ENCODE peak calls at places on chromosomes 1 and 21, in nine cellular contexts. V is HS-27A; K is sciatic nerve; E is DMS53; X is T-helper 2 cell; U is stimulated activated CD8-positive, alpha-beta memory T cell treated with anti-CD3 and anti-CD28 coated beads, Interleukin-15, amount 100 ng/mL, for 48 hours; H is hepatocyte; T is prostate gland; F is cardiac fibroblast. N is an unnamed sample.

GRCh38 chr1:203652718-203653461 is 26.3 kb downstream of the ATP2B4 start:
- DNase-seq in X (no peak), F (peak; percentile 34), T (no peak), E (no peak), H (no peak), V (no peak), U (no peak), K (no peak), N (no peak)

GRCh38 chr1:95195046-95195445 is 39.0 kb upstream of the RWDD3 start:
- DNase-seq in U (no peak), T (no peak), E (no peak), K (no peak), V (no peak), F (no peak), X (no peak), H (no peak), N (no peak)

GRCh38 chr1:156898151-156898550 is 4.6 kb downstream of the PEAR1 start:
- DNase-seq in E (no peak), K (no peak), H (peak; percentile 47), V (peak; percentile 38), X (no peak), T (no peak), F (peak; percentile 88), U (no peak), N (no peak)

GRCh38 chr1:19429611-19430010 is 55.7 kb downstream of the CAPZB start:
- DNase-seq in U (no peak), X (no peak), V (no peak), E (no peak), T (no peak), F (no peak), H (no peak), K (no peak), N (no peak)

GRCh38 chr1:98732985-98733781 is 71.7 kb downstream of the SNX7 start:
- DNase-seq in X (no peak), H (peak; percentile 68), E (peak; percentile 92), K (no peak), T (no peak), U (no peak), V (no peak), F (no peak), N (no peak)

GRCh38 chr1:212498243-212498642 is 65.5 kb downstream of the NENF start:
- DNase-seq in E (peak; percentile 83), V (no peak), U (no peak), K (no peak), T (no peak), X (no peak), F (peak; percentile 88), H (peak; percentile 74), N (peak; percentile 35)

GRCh38 chr1:230169454-230170152 is 102.6 kb downstream of the GALNT2 start:
- DNase-seq in H (no peak), V (no peak), E (no peak), U (no peak), T (no peak), X (no peak), K (no peak), F (no peak), N (peak; percentile 97)

GRCh38 chr1:32981003-32981909 is 16.6 kb upstream of the RNF19B start:
- DNase-seq in H (no peak), X (no peak), K (no peak), V (no peak), T (peak; percentile 89), E (peak; percentile 87), U (peak; percentile 61), F (peak; percentile 88), N (no peak)

GRCh38 chr21:45226540-45227326 is 61.0 kb downstream of the POFUT2 start:
- DNase-seq in E (no peak), F (no peak), K (no peak), T (no peak), V (no peak), H (no peak), U (peak; percentile 24), X (no peak), N (no peak)

GRCh38 chr21:22019766-22020165 is 1021.6 kb downstream of the NCAM2 start:
- DNase-seq in T (no peak), U (no peak), F (peak; percentile 43), K (no peak), E (no peak), X (no peak), V (no peak), H (no peak), N (peak; percentile 12)

GRCh38 chr1:226480459-226480858 is 68.1 kb upstream of the STUM start:
- DNase-seq in H (no peak), T (no peak), X (no peak), F (no peak), U (no peak), V (no peak), K (no peak), E (peak; percentile 30), N (no peak)

GRCh38 chr1:45923343-45923742 is 119.9 kb downstream of the MAST2 start:
- DNase-seq in T (no peak), F (no peak), K (no peak), V (no peak), U (no peak), X (no peak), H (no peak), E (no peak), N (no peak)

GRCh38 chr1:162177126-162177525 is 107.6 kb downstream of the NOS1AP start:
- DNase-seq in X (no peak), F (no peak), V (no peak), E (no peak), T (no peak), K (no peak), H (peak; percentile 29), U (no peak), N (no peak)

GRCh38 chr1:203038217-203038741 is 12.0 kb downstream of the PPFIA4 start:
- DNase-seq in H (no peak), F (peak; percentile 82), V (peak; percentile 69), E (peak; percentile 55), K (peak; percentile 51), U (no peak), T (no peak), X (no peak), N (no peak)